ENCODE peak calls at places on chromosomes 13 and 19, in six cellular contexts. W is IMR-90, O is neuronal stem cell, Q is trophoblast cell, F is H1, X is H9. K is an unnamed sample.

GRCh38 chr13:28052945-28053344 is 47.4 kb downstream of the FLT3 start:
- DNase-seq in X (no peak), Q (no peak), F (no peak), W (peak), O (no peak), K (peak)

GRCh38 chr13:60431108-60431700 is 34.2 kb downstream of the TDRD3 start:
- DNase-seq in O (peak), W (peak), F (no peak), Q (peak), X (no peak), K (peak)

GRCh38 chr19:55580628-55581144 is at the start of gene ZNF579:
- DNase-seq in O (peak), F (no peak), W (peak), Q (no peak), X (peak), K (peak)

GRCh38 chr13:112658807-112659206 is 31.0 kb upstream of the ATP11A start:
- DNase-seq in F (no peak), W (peak), Q (no peak), X (no peak), O (no peak), K (peak)

GRCh38 chr19:35105411-35106290 is 10.0 kb upstream of the FXYD3 start:
- DNase-seq in O (no peak), Q (no peak), F (no peak), W (no peak), X (no peak), K (no peak)

GRCh38 chr19:4352701-4353121 is 9.3 kb downstream of the MPND start:
- DNase-seq in Q (no peak), X (peak), F (no peak), O (peak), W (peak), K (peak)

GRCh38 chr19:55535173-55535572 is 1.8 kb downstream of the SBK2 start:
- DNase-seq in O (no peak), X (no peak), Q (no peak), W (no peak), F (no peak), K (no peak)

GRCh38 chr13:97471721-97472120 is 37.8 kb downstream of the RAP2A start:
- DNase-seq in O (no peak), W (peak), X (no peak), F (no peak), Q (no peak), K (peak)

GRCh38 chr13:81738364-81738763 is 1397.4 kb upstream of the SPRY2 start:
- DNase-seq in W (no peak), O (no peak), X (no peak), F (no peak), Q (no peak), K (peak)

GRCh38 chr19:52734893-52735661 is at the start of gene ZNF611:
- DNase-seq in Q (peak), F (peak), X (peak), O (peak), W (peak), K (peak)

GRCh38 chr19:16369306-16369663 is 44.7 kb downstream of the KLF2 start:
- DNase-seq in W (no peak), F (no peak), O (no peak), X (no peak), Q (no peak), K (no peak)

GRCh38 chr13:23159587-23160240 is 21.1 kb upstream of the SGCG start:
- DNase-seq in Q (no peak), X (peak), F (no peak), W (no peak), O (no peak), K (no peak)

GRCh38 chr19:35279985-35280821 is 2.1 kb upstream of the HAMP start:
- DNase-seq in X (no peak), F (no peak), Q (no peak), O (no peak), W (no peak), K (no peak)

GRCh38 chr13:46165485-46166220 is 16.3 kb downstream of the LCP1 start:
- DNase-seq in O (no peak), W (no peak), X (no peak), Q (no peak), F (no peak), K (no peak)

GRCh38 chr19:39103151-39103550 is 19.0 kb downstream of the ACP7 start:
- DNase-seq in W (no peak), O (no peak), Q (no peak), F (no peak), X (no peak), K (no peak)

GRCh38 chr13:22948421-22948820 is 232.4 kb upstream of the SGCG start:
- DNase-seq in Q (no peak), W (no peak), O (no peak), X (no peak), F (no peak), K (no peak)

GRCh38 chr13:73158851-73159250 is 100.0 kb downstream of the KLF5 start:
- DNase-seq in F (no peak), W (peak), X (no peak), Q (no peak), O (no peak), K (peak)

GRCh38 chr19:4052114-4052992 is 14.3 kb downstream of the ZBTB7A start:
- DNase-seq in O (no peak), X (no peak), Q (no peak), W (peak), F (no peak), K (no peak)

GRCh38 chr13:113397606-113398425 is 33.9 kb upstream of the GRTP1 start:
- DNase-seq in O (no peak), W (no peak), X (peak), F (no peak), Q (no peak), K (no peak)

GRCh38 chr19:50626796-50627195 is 12.9 kb downstream of the SYT3 start:
- DNase-seq in X (no peak), O (no peak), F (no peak), W (peak), Q (no peak), K (no peak)

GRCh38 chr19:45667620-45668341 is at the start of gene GIPR:
- DNase-seq in F (no peak), X (peak), W (peak), Q (peak), O (no peak), K (peak)

GRCh38 chr13:23140492-23140891 is 40.3 kb upstream of the SGCG start:
- DNase-seq in W (peak), X (no peak), F (no peak), Q (no peak), O (no peak), K (no peak)

GRCh38 chr19:18053571-18054219 is 33.0 kb downstream of the IL12RB1 start:
- DNase-seq in X (no peak), W (peak), O (no peak), Q (no peak), F (no peak), K (peak)

GRCh38 chr13:44710576-44710975 is 134.4 kb upstream of the TSC22D1 start:
- DNase-seq in W (peak), F (no peak), O (no peak), X (no peak), Q (no peak), K (peak)
- H2AFZ ChIP-seq in W (peak), F (no peak), O (no peak), X (no peak), Q (no peak), K (no peak)

GRCh38 chr13:99288069-99288468 is 19.1 kb downstream of the GPR183 start:
- DNase-seq in F (no peak), X (no peak), W (no peak), O (no peak), Q (no peak), K (no peak)

GRCh38 chr13:99287544-99287943 is 19.7 kb downstream of the GPR183 start:
- DNase-seq in F (no peak), X (no peak), O (no peak), W (no peak), Q (no peak), K (no peak)

GRCh38 chr13:99282264-99283231 is 24.4 kb upstream of the GPR18 start:
- DNase-seq in Q (no peak), O (no peak), X (no peak), W (no peak), F (no peak), K (no peak)

GRCh38 chr13:99289265-99289664 is 17.9 kb downstream of the GPR183 start:
- DNase-seq in X (no peak), Q (no peak), O (no peak), F (no peak), W (no peak), K (no peak)

GRCh38 chr13:99285432-99286182 is 21.6 kb downstream of the GPR183 start:
- DNase-seq in W (no peak), Q (no peak), X (no peak), O (no peak), F (no peak), K (no peak)
- H3K14ac ChIP-seq in W (no peak), Q (no peak), X (no peak), O (no peak), F (no peak), K (no peak)

GRCh38 chr19:43774103-43774939 is 6.5 kb downstream of the KCNN4 start:
- DNase-seq in X (peak), Q (no peak), W (peak), F (no peak), O (peak), K (peak)
- H2AFZ ChIP-seq in X (no peak), Q (peak), W (peak), F (peak), O (peak), K (peak)

GRCh38 chr13:40779796-40780285 is 8.9 kb upstream of the MRPS31 start:
- DNase-seq in O (no peak), W (no peak), F (no peak), X (no peak), Q (peak), K (no peak)
- H3K14ac ChIP-seq in O (no peak), W (no peak), F (no peak), X (no peak), Q (no peak), K (no peak)

DNA sequence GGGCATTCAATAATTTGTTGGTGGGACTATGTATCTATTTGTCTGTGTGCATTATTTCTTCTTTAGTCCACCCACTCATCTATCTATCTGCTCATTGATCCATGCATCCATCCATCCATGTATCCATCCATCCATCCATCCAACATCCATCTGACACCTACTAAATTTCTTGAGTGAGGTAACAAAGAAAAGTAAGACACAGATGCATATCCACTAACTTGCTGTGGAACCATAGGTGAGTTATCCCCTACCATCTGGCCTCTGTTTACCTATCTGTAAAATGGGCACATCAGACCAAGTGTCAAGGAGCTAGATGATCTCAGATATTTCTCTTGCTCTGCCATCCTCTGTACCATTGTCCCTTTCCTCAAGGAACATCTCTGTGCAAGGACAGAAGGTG is 54.7 kb downstream of the ZNF536 start:
- DNase-seq in Q (no peak), F (no peak), W (no peak), X (no peak), O (no peak), K (no peak)
- H2AFZ ChIP-seq in Q (no peak), F (no peak), W (no peak), X (no peak), O (no peak), K (no peak)

K was measured in mesenchymal stem cell.